ENCODE peak calls at places on chromosomes 2 and 18, in five cellular contexts. Y is effector memory CD4-positive, alpha-beta T cell; P is dorsolateral prefrontal cortex; D is psoas muscle; N is fibroblast of lung. A is an unnamed sample.

GRCh38 chr18:58287626-58288289 is 243.7 kb downstream of the NEDD4L start:
- DNase-seq in Y (no peak), P (no peak), D (no peak), N (peak; percentile 28), A (no peak)

GRCh38 chr2:188523901-188524300 is 232.2 kb downstream of the GULP1 start:
- DNase-seq in Y (no peak), P (no peak), D (no peak), N (no peak), A (no peak)

GRCh38 chr18:6960656-6961055 is 156.9 kb downstream of the LAMA1 start:
- DNase-seq in Y (no peak), P (no peak), D (no peak), N (peak; percentile 58), A (peak; percentile 82)

GRCh38 chr2:75559633-75560021 is 1.1 kb downstream of the EVA1A start:
- DNase-seq in Y (no peak), P (no peak), D (no peak), N (no peak), A (no peak)

GRCh38 chr2:201440182-201440581 is 11.1 kb downstream of the TRAK2 start:
- DNase-seq in Y (no peak), P (no peak), D (no peak), N (no peak), A (no peak)

GRCh38 chr2:232376260-232376659 is 2.3 kb upstream of the ALPP start:
- DNase-seq in Y (no peak), P (no peak), D (peak; percentile 23), N (no peak), A (no peak)

GRCh38 chr2:11112870-11113428 is 42.3 kb upstream of the SLC66A3 start:
- DNase-seq in Y (no peak), P (no peak), D (no peak), N (no peak), A (no peak)

GRCh38 chr2:7674606-7675005 is 757.4 kb downstream of the RNF144A start:
- DNase-seq in Y (no peak), P (no peak), D (no peak), N (no peak), A (no peak)

GRCh38 chr2:238449909-238450417 is 23.2 kb downstream of the ASB1 start:
- DNase-seq in Y (no peak), P (no peak), D (peak; percentile 91), N (no peak), A (no peak)

GRCh38 chr2:214220251-214220650 is 190.6 kb upstream of the VWC2L start:
- DNase-seq in Y (no peak), P (no peak), D (no peak), N (no peak), A (no peak)

GRCh38 chr2:181807526-181807925 is 84.0 kb upstream of the ITPRID2 start:
- DNase-seq in Y (no peak), P (no peak), D (no peak), N (peak; percentile 47), A (no peak)

GRCh38 chr2:46787315-46787714 is 128.3 kb downstream of the MCFD2 start:
- DNase-seq in Y (no peak), P (no peak), D (no peak), N (no peak), A (no peak)

GRCh38 chr2:38076250-38076709 is 329 bp upstream of the CYP1B1 start:
- DNase-seq in Y (no peak), P (no peak), D (peak; percentile 85), N (peak; percentile 82), A (peak; percentile 61)

GRCh38 chr2:127000937-127001336 is 102.2 kb downstream of the TEX51 start:
- DNase-seq in Y (no peak), P (no peak), D (no peak), N (peak; percentile 2), A (no peak)

GRCh38 chr2:234840336-234840735 is 111.5 kb upstream of the SH3BP4 start:
- DNase-seq in Y (no peak), P (no peak), D (no peak), N (peak; percentile 98), A (peak; percentile 97)

GRCh38 chr2:212173331-212173730 is 365.3 kb downstream of the ERBB4 start:
- DNase-seq in Y (no peak), P (no peak), D (no peak), N (no peak), A (no peak)

GRCh38 chr2:108535380-108535677 is 1.1 kb downstream of the LIMS1 start:
- DNase-seq in Y (no peak), P (no peak), D (no peak), N (peak; percentile 36), A (no peak)

GRCh38 chr2:41936751-41937463 is 110.9 kb upstream of the PKDCC start:
- DNase-seq in Y (no peak), P (no peak), D (no peak), N (no peak), A (no peak)

GRCh38 chr2:33419548-33420255 is 56.7 kb upstream of the RASGRP3 start:
- DNase-seq in Y (no peak), P (no peak), D (no peak), N (peak; percentile 35), A (no peak)

GRCh38 chr18:48339692-48340091 is 69.5 kb downstream of the ZBTB7C start:
- DNase-seq in Y (no peak), P (no peak), D (no peak), N (no peak), A (no peak)

GRCh38 chr2:168986544-168986943 is 44.6 kb downstream of the ABCB11 start:
- DNase-seq in Y (no peak), P (no peak), D (no peak), N (no peak), A (no peak)

GRCh38 chr18:46264255-46264654 is 160.1 kb downstream of the HAUS1 start:
- DNase-seq in Y (no peak), P (no peak), D (no peak), N (no peak), A (no peak)

GRCh38 chr18:46262856-46263255 is 158.7 kb downstream of the HAUS1 start:
- DNase-seq in Y (no peak), P (no peak), D (no peak), N (no peak), A (no peak)

GRCh38 chr18:46261799-46262198 is 157.6 kb downstream of the HAUS1 start:
- DNase-seq in Y (no peak), P (no peak), D (no peak), N (peak; percentile 43), A (no peak)

GRCh38 chr18:46268662-46269061 is 164.5 kb downstream of the HAUS1 start:
- DNase-seq in Y (no peak), P (no peak), D (no peak), N (no peak), A (no peak)

GRCh38 chr18:46265190-46266156 is 161.3 kb downstream of the HAUS1 start:
- DNase-seq in Y (no peak), P (no peak), D (no peak), N (peak; percentile 19), A (peak; percentile 27)
- H3K27ac ChIP-seq in Y (no peak overlapping the region), P (no peak overlapping the region), D (no peak overlapping the region), N (no peak overlapping the region), A (peak overlapping the region; percentile 16)

GRCh38 chr2:48344441-48344756 is 185.6 kb upstream of the STON1 start:
- DNase-seq in Y (no peak), P (no peak), D (no peak), N (no peak), A (no peak)
- H3K27ac ChIP-seq in Y (peak overlapping the region; percentile 47), P (peak overlapping the region; percentile 92), D (peak overlapping the region; percentile 43), N (peak overlapping the region; percentile 63), A (peak overlapping the region; percentile 63)

DNA sequence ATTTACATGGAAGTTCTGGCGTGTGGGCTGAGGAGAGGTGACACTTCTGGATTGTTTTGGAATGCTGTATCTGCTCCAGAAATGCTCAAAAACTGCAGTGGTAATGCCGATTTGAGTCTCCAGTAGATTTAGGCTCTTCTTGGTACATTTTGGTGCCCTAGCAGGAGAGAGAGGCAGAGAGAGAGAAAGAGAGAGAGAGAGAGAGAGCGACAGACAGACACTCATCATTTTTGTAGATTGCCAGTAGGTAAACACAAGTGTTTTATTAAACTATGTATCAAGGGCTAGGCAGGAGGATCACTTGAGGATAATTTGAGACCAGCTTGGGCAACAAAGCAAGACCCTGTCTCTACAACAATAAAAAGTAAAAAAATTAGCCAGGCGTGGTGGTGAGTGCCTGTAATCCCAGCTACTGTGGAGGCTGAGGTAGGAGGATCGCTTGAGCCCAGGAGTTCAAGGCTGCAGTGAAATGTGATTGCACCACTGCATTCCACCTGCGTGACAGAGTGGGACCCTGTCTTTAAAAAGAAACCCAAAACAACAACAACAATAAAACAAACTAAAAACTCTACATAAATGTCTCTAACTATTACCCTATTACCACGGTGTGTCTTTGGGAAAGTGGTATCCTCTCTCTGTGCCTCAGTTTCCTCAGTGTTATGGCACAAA is 60.2 kb downstream of the GATA6 start:
- DNase-seq in Y (no peak), P (no peak), D (no peak), N (no peak), A (no peak)
- H3K27ac ChIP-seq in Y (no peak overlapping the region), P (no peak overlapping the region), D (no peak overlapping the region), N (no peak overlapping the region), A (peak overlapping the region; percentile 61)

DNA sequence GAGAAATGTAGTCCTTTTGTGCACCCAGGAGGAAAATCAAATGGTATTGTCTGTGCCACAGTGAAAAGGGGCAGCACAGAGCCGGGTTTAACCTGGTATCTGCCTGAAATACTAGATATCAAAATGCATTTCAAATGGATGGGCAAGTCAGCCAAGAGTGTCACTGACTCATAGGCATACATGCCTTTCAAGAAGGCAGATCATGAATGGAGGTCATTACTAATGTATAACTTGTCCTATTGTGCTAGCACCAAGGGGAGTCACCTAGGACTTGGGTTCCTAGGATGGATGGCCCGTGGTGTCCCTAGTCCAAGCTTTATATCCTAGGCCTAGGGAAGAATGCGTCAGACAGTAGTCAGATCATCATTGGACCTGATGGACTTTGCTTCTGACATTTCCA is 49.9 kb downstream of the TCF7L1 start:
- DNase-seq in Y (no peak), P (no peak), D (no peak), N (peak; percentile 12), A (no peak)
- H3K27ac ChIP-seq in Y (no peak overlapping the region), P (no peak overlapping the region), D (no peak overlapping the region), N (no peak overlapping the region), A (no peak overlapping the region)